ENCODE peak calls at places on chromosomes 13 and 19, in ten cellular contexts. One of them, this sample, is unnamed.

GRCh38 chr13:40576369-40576768 is 90.1 kb downstream of the FOXO1 start:
- DNase-seq in NCI-H1436: no peak
- DNase-seq in NB4: no peak
- DNase-seq in immature natural killer cell: no peak
- DNase-seq in NCI-H2029 treated with DMSO at 0.1 percent for 48 hours: no peak
- DNase-seq in NCI-H187: no peak
- DNase-seq in NCI-H526: no peak
- DNase-seq in fibroblast of the conjunctiva: no peak
- DNase-seq in stimulated activated CD4-positive, alpha-beta T cell treated with anti-CD3 and anti-CD28 coated beads, Interleukin-1b, Interleukin-23, amount 100 ng/mL, for 1 hour: no peak
- DNase-seq in NCI-H524 treated with DMSO at 0.1 percent for 48 hours: no peak
- DNase-seq in this sample: no peak

GRCh38 chr13:35866801-35867200 is 264.4 kb downstream of the DCLK1 start:
- DNase-seq in NCI-H187: no peak
- DNase-seq in fibroblast of the conjunctiva: no peak
- DNase-seq in immature natural killer cell: no peak
- DNase-seq in NB4: no peak
- DNase-seq in NCI-H1436: no peak
- DNase-seq in NCI-H526: no peak
- DNase-seq in stimulated activated CD4-positive, alpha-beta T cell treated with anti-CD3 and anti-CD28 coated beads, Interleukin-1b, Interleukin-23, amount 100 ng/mL, for 1 hour: no peak
- DNase-seq in NCI-H524 treated with DMSO at 0.1 percent for 48 hours: no peak
- DNase-seq in NCI-H2029 treated with DMSO at 0.1 percent for 48 hours: no peak
- DNase-seq in this sample: no peak

GRCh38 chr13:112057434-112057735 is 9.6 kb upstream of the SOX1 start:
- DNase-seq in fibroblast of the conjunctiva: no peak
- DNase-seq in NCI-H1436: no peak
- DNase-seq in NCI-H524 treated with DMSO at 0.1 percent for 48 hours: no peak
- DNase-seq in stimulated activated CD4-positive, alpha-beta T cell treated with anti-CD3 and anti-CD28 coated beads, Interleukin-1b, Interleukin-23, amount 100 ng/mL, for 1 hour: no peak
- DNase-seq in NCI-H526: no peak
- DNase-seq in NCI-H187: no peak
- DNase-seq in NCI-H2029 treated with DMSO at 0.1 percent for 48 hours: no peak
- DNase-seq in immature natural killer cell: no peak
- DNase-seq in NB4: no peak
- DNase-seq in this sample: no peak

GRCh38 chr13:109869312-109870237 is 83.2 kb upstream of the IRS2 start:
- DNase-seq in NCI-H526: peak; percentile 94
- DNase-seq in fibroblast of the conjunctiva: peak; percentile 47
- DNase-seq in NCI-H1436: peak; percentile 86
- DNase-seq in stimulated activated CD4-positive, alpha-beta T cell treated with anti-CD3 and anti-CD28 coated beads, Interleukin-1b, Interleukin-23, amount 100 ng/mL, for 1 hour: no peak
- DNase-seq in NB4: peak; percentile 52
- DNase-seq in NCI-H187: peak; percentile 95
- DNase-seq in NCI-H524 treated with DMSO at 0.1 percent for 48 hours: peak; percentile 66
- DNase-seq in immature natural killer cell: peak; percentile 11
- DNase-seq in NCI-H2029 treated with DMSO at 0.1 percent for 48 hours: peak; percentile 97
- DNase-seq in this sample: peak; percentile 98

GRCh38 chr19:5304486-5304885 is 36.1 kb downstream of the PTPRS start:
- DNase-seq in NB4: no peak
- DNase-seq in stimulated activated CD4-positive, alpha-beta T cell treated with anti-CD3 and anti-CD28 coated beads, Interleukin-1b, Interleukin-23, amount 100 ng/mL, for 1 hour: no peak
- DNase-seq in NCI-H526: no peak
- DNase-seq in immature natural killer cell: no peak
- DNase-seq in NCI-H187: no peak
- DNase-seq in NCI-H524 treated with DMSO at 0.1 percent for 48 hours: no peak
- DNase-seq in NCI-H2029 treated with DMSO at 0.1 percent for 48 hours: no peak
- DNase-seq in fibroblast of the conjunctiva: no peak
- DNase-seq in NCI-H1436: no peak
- DNase-seq in this sample: no peak

GRCh38 chr13:75870397-75870801 is 234.3 kb downstream of the LMO7 start:
- DNase-seq in NCI-H187: no peak
- DNase-seq in stimulated activated CD4-positive, alpha-beta T cell treated with anti-CD3 and anti-CD28 coated beads, Interleukin-1b, Interleukin-23, amount 100 ng/mL, for 1 hour: no peak
- DNase-seq in NCI-H526: peak; percentile 49
- DNase-seq in NCI-H2029 treated with DMSO at 0.1 percent for 48 hours: no peak
- DNase-seq in immature natural killer cell: peak; percentile 16
- DNase-seq in NCI-H524 treated with DMSO at 0.1 percent for 48 hours: no peak
- DNase-seq in NCI-H1436: peak; percentile 20
- DNase-seq in NB4: peak; percentile 33
- DNase-seq in fibroblast of the conjunctiva: no peak
- DNase-seq in this sample: no peak

GRCh38 chr13:110499621-110500281 is 61.8 kb downstream of the RAB20 start:
- DNase-seq in NCI-H1436: peak; percentile 41
- DNase-seq in NCI-H187: peak; percentile 91
- DNase-seq in immature natural killer cell: no peak
- DNase-seq in NCI-H526: peak; percentile 20
- DNase-seq in NB4: no peak
- DNase-seq in NCI-H2029 treated with DMSO at 0.1 percent for 48 hours: peak; percentile 99
- DNase-seq in NCI-H524 treated with DMSO at 0.1 percent for 48 hours: peak; percentile 92
- DNase-seq in fibroblast of the conjunctiva: no peak
- DNase-seq in stimulated activated CD4-positive, alpha-beta T cell treated with anti-CD3 and anti-CD28 coated beads, Interleukin-1b, Interleukin-23, amount 100 ng/mL, for 1 hour: no peak
- DNase-seq in this sample: peak; percentile 73

GRCh38 chr19:3821156-3821555 is 35.0 kb upstream of the MATK start:
- DNase-seq in NB4: no peak
- DNase-seq in NCI-H1436: no peak
- DNase-seq in NCI-H187: no peak
- DNase-seq in immature natural killer cell: no peak
- DNase-seq in NCI-H526: peak; percentile 53
- DNase-seq in NCI-H524 treated with DMSO at 0.1 percent for 48 hours: no peak
- DNase-seq in stimulated activated CD4-positive, alpha-beta T cell treated with anti-CD3 and anti-CD28 coated beads, Interleukin-1b, Interleukin-23, amount 100 ng/mL, for 1 hour: no peak
- DNase-seq in NCI-H2029 treated with DMSO at 0.1 percent for 48 hours: no peak
- DNase-seq in fibroblast of the conjunctiva: no peak
- DNase-seq in this sample: no peak

GRCh38 chr19:33403973-33404304 is 30.4 kb downstream of the CEBPG start:
- DNase-seq in NCI-H524 treated with DMSO at 0.1 percent for 48 hours: no peak
- DNase-seq in NCI-H1436: no peak
- DNase-seq in NCI-H2029 treated with DMSO at 0.1 percent for 48 hours: no peak
- DNase-seq in NB4: no peak
- DNase-seq in fibroblast of the conjunctiva: no peak
- DNase-seq in stimulated activated CD4-positive, alpha-beta T cell treated with anti-CD3 and anti-CD28 coated beads, Interleukin-1b, Interleukin-23, amount 100 ng/mL, for 1 hour: no peak
- DNase-seq in NCI-H187: no peak
- DNase-seq in immature natural killer cell: no peak
- DNase-seq in NCI-H526: no peak
- DNase-seq in this sample: no peak

GRCh38 chr13:68304287-68304893 is 1074.3 kb upstream of the PCDH9 start:
- DNase-seq in fibroblast of the conjunctiva: peak; percentile 27
- DNase-seq in NCI-H1436: no peak
- DNase-seq in immature natural killer cell: no peak
- DNase-seq in stimulated activated CD4-positive, alpha-beta T cell treated with anti-CD3 and anti-CD28 coated beads, Interleukin-1b, Interleukin-23, amount 100 ng/mL, for 1 hour: no peak
- DNase-seq in NCI-H526: peak; percentile 39
- DNase-seq in NCI-H187: no peak
- DNase-seq in NCI-H2029 treated with DMSO at 0.1 percent for 48 hours: no peak
- DNase-seq in NCI-H524 treated with DMSO at 0.1 percent for 48 hours: no peak
- DNase-seq in NB4: peak; percentile 39
- DNase-seq in this sample: no peak

GRCh38 chr19:7895565-7895964 is 7.3 kb downstream of the LRRC8E start:
- DNase-seq in NCI-H524 treated with DMSO at 0.1 percent for 48 hours: no peak
- DNase-seq in NCI-H526: no peak
- DNase-seq in NCI-H187: no peak
- DNase-seq in NB4: no peak
- DNase-seq in stimulated activated CD4-positive, alpha-beta T cell treated with anti-CD3 and anti-CD28 coated beads, Interleukin-1b, Interleukin-23, amount 100 ng/mL, for 1 hour: no peak
- DNase-seq in NCI-H1436: no peak
- DNase-seq in fibroblast of the conjunctiva: no peak
- DNase-seq in immature natural killer cell: no peak
- DNase-seq in NCI-H2029 treated with DMSO at 0.1 percent for 48 hours: no peak
- DNase-seq in this sample: no peak

GRCh38 chr13:99659234-99659633 is 158.0 kb downstream of the TM9SF2 start:
- DNase-seq in NB4: no peak
- DNase-seq in NCI-H526: no peak
- DNase-seq in NCI-H2029 treated with DMSO at 0.1 percent for 48 hours: no peak
- DNase-seq in fibroblast of the conjunctiva: no peak
- DNase-seq in NCI-H187: peak; percentile 52
- DNase-seq in NCI-H524 treated with DMSO at 0.1 percent for 48 hours: peak; percentile 73
- DNase-seq in NCI-H1436: peak; percentile 48
- DNase-seq in immature natural killer cell: no peak
- DNase-seq in stimulated activated CD4-positive, alpha-beta T cell treated with anti-CD3 and anti-CD28 coated beads, Interleukin-1b, Interleukin-23, amount 100 ng/mL, for 1 hour: no peak
- DNase-seq in this sample: no peak

GRCh38 chr19:31261651-31262331 is 87.4 kb downstream of the TSHZ3 start:
- DNase-seq in stimulated activated CD4-positive, alpha-beta T cell treated with anti-CD3 and anti-CD28 coated beads, Interleukin-1b, Interleukin-23, amount 100 ng/mL, for 1 hour: no peak
- DNase-seq in NCI-H524 treated with DMSO at 0.1 percent for 48 hours: no peak
- DNase-seq in fibroblast of the conjunctiva: no peak
- DNase-seq in NCI-H2029 treated with DMSO at 0.1 percent for 48 hours: no peak
- DNase-seq in immature natural killer cell: no peak
- DNase-seq in NB4: no peak
- DNase-seq in NCI-H187: no peak
- DNase-seq in NCI-H526: no peak
- DNase-seq in NCI-H1436: no peak
- DNase-seq in this sample: no peak

GRCh38 chr13:113044431-113045114 is 61.0 kb upstream of the F7 start:
- DNase-seq in NCI-H526: peak; percentile 67
- DNase-seq in NCI-H1436: no peak
- DNase-seq in NCI-H187: no peak
- DNase-seq in stimulated activated CD4-positive, alpha-beta T cell treated with anti-CD3 and anti-CD28 coated beads, Interleukin-1b, Interleukin-23, amount 100 ng/mL, for 1 hour: no peak
- DNase-seq in fibroblast of the conjunctiva: no peak
- DNase-seq in NCI-H2029 treated with DMSO at 0.1 percent for 48 hours: no peak
- DNase-seq in immature natural killer cell: no peak
- DNase-seq in NCI-H524 treated with DMSO at 0.1 percent for 48 hours: no peak
- DNase-seq in NB4: no peak
- DNase-seq in this sample: no peak

GRCh38 chr13:31050486-31051400 is 111.0 kb downstream of the HSPH1 start:
- DNase-seq in NCI-H187: no peak
- DNase-seq in NCI-H2029 treated with DMSO at 0.1 percent for 48 hours: no peak
- DNase-seq in immature natural killer cell: no peak
- DNase-seq in NCI-H524 treated with DMSO at 0.1 percent for 48 hours: no peak
- DNase-seq in fibroblast of the conjunctiva: no peak
- DNase-seq in NCI-H526: no peak
- DNase-seq in stimulated activated CD4-positive, alpha-beta T cell treated with anti-CD3 and anti-CD28 coated beads, Interleukin-1b, Interleukin-23, amount 100 ng/mL, for 1 hour: no peak
- DNase-seq in NCI-H1436: no peak
- DNase-seq in NB4: no peak
- DNase-seq in this sample: no peak

GRCh38 chr13:99977912-99978780 is 3.4 kb upstream of the ZIC2 start:
- DNase-seq in NB4: peak; percentile 49
- DNase-seq in stimulated activated CD4-positive, alpha-beta T cell treated with anti-CD3 and anti-CD28 coated beads, Interleukin-1b, Interleukin-23, amount 100 ng/mL, for 1 hour: no peak
- DNase-seq in NCI-H2029 treated with DMSO at 0.1 percent for 48 hours: no peak
- DNase-seq in fibroblast of the conjunctiva: no peak
- DNase-seq in NCI-H187: no peak
- DNase-seq in NCI-H1436: no peak
- DNase-seq in NCI-H526: no peak
- DNase-seq in NCI-H524 treated with DMSO at 0.1 percent for 48 hours: no peak
- DNase-seq in immature natural killer cell: no peak
- DNase-seq in this sample: no peak

GRCh38 chr19:1762243-1763140 is 9.2 kb downstream of the ONECUT3 start:
- DNase-seq in NCI-H2029 treated with DMSO at 0.1 percent for 48 hours: no peak
- DNase-seq in stimulated activated CD4-positive, alpha-beta T cell treated with anti-CD3 and anti-CD28 coated beads, Interleukin-1b, Interleukin-23, amount 100 ng/mL, for 1 hour: no peak
- DNase-seq in NCI-H187: no peak
- DNase-seq in fibroblast of the conjunctiva: no peak
- DNase-seq in NCI-H1436: no peak
- DNase-seq in NCI-H526: no peak
- DNase-seq in NB4: no peak
- DNase-seq in NCI-H524 treated with DMSO at 0.1 percent for 48 hours: no peak
- DNase-seq in immature natural killer cell: no peak
- DNase-seq in this sample: no peak

GRCh38 chr19:576768-577438 is 4.5 kb downstream of the BSG start:
- DNase-seq in immature natural killer cell: no peak
- DNase-seq in NCI-H524 treated with DMSO at 0.1 percent for 48 hours: no peak
- DNase-seq in NCI-H187: no peak
- DNase-seq in NCI-H2029 treated with DMSO at 0.1 percent for 48 hours: no peak
- DNase-seq in NCI-H1436: no peak
- DNase-seq in NCI-H526: no peak
- DNase-seq in NB4: no peak
- DNase-seq in stimulated activated CD4-positive, alpha-beta T cell treated with anti-CD3 and anti-CD28 coated beads, Interleukin-1b, Interleukin-23, amount 100 ng/mL, for 1 hour: no peak
- DNase-seq in fibroblast of the conjunctiva: no peak
- DNase-seq in this sample: no peak

GRCh38 chr19:52935434-52935833 is 12.2 kb upstream of the ZNF888 start:
- DNase-seq in NCI-H187: no peak
- DNase-seq in NCI-H524 treated with DMSO at 0.1 percent for 48 hours: no peak
- DNase-seq in NCI-H1436: no peak
- DNase-seq in stimulated activated CD4-positive, alpha-beta T cell treated with anti-CD3 and anti-CD28 coated beads, Interleukin-1b, Interleukin-23, amount 100 ng/mL, for 1 hour: no peak
- DNase-seq in NCI-H526: no peak
- DNase-seq in NB4: peak; percentile 83
- DNase-seq in NCI-H2029 treated with DMSO at 0.1 percent for 48 hours: no peak
- DNase-seq in fibroblast of the conjunctiva: no peak
- DNase-seq in immature natural killer cell: peak; percentile 10
- DNase-seq in this sample: no peak

GRCh38 chr13:23822252-23822824 is 66.9 kb downstream of the MIPEP start:
- DNase-seq in NCI-H187: no peak
- DNase-seq in stimulated activated CD4-positive, alpha-beta T cell treated with anti-CD3 and anti-CD28 coated beads, Interleukin-1b, Interleukin-23, amount 100 ng/mL, for 1 hour: no peak
- DNase-seq in NCI-H526: no peak
- DNase-seq in NB4: no peak
- DNase-seq in immature natural killer cell: no peak
- DNase-seq in NCI-H1436: no peak
- DNase-seq in NCI-H2029 treated with DMSO at 0.1 percent for 48 hours: no peak
- DNase-seq in fibroblast of the conjunctiva: no peak
- DNase-seq in NCI-H524 treated with DMSO at 0.1 percent for 48 hours: no peak
- DNase-seq in this sample: no peak

GRCh38 chr13:98307744-98308524 is 130.9 kb upstream of the RNF113B start:
- DNase-seq in NCI-H526: no peak
- DNase-seq in immature natural killer cell: no peak
- DNase-seq in NCI-H187: no peak
- DNase-seq in NCI-H2029 treated with DMSO at 0.1 percent for 48 hours: no peak
- DNase-seq in NCI-H1436: no peak
- DNase-seq in stimulated activated CD4-positive, alpha-beta T cell treated with anti-CD3 and anti-CD28 coated beads, Interleukin-1b, Interleukin-23, amount 100 ng/mL, for 1 hour: no peak
- DNase-seq in NB4: no peak
- DNase-seq in NCI-H524 treated with DMSO at 0.1 percent for 48 hours: no peak
- DNase-seq in fibroblast of the conjunctiva: no peak
- DNase-seq in this sample: no peak

GRCh38 chr19:2714531-2715269 is 6.5 kb downstream of the DIRAS1 start:
- DNase-seq in NCI-H524 treated with DMSO at 0.1 percent for 48 hours: no peak
- DNase-seq in immature natural killer cell: no peak
- DNase-seq in fibroblast of the conjunctiva: no peak
- DNase-seq in NCI-H187: no peak
- DNase-seq in NCI-H2029 treated with DMSO at 0.1 percent for 48 hours: no peak
- DNase-seq in stimulated activated CD4-positive, alpha-beta T cell treated with anti-CD3 and anti-CD28 coated beads, Interleukin-1b, Interleukin-23, amount 100 ng/mL, for 1 hour: no peak
- DNase-seq in NB4: no peak
- DNase-seq in NCI-H1436: no peak
- DNase-seq in NCI-H526: no peak
- DNase-seq in this sample: no peak

GRCh38 chr19:27975419-27976005 is 1237.4 kb downstream of the UQCRFS1 start:
- DNase-seq in NCI-H526: no peak
- DNase-seq in NB4: no peak
- DNase-seq in stimulated activated CD4-positive, alpha-beta T cell treated with anti-CD3 and anti-CD28 coated beads, Interleukin-1b, Interleukin-23, amount 100 ng/mL, for 1 hour: no peak
- DNase-seq in immature natural killer cell: no peak
- DNase-seq in NCI-H1436: no peak
- DNase-seq in NCI-H187: no peak
- DNase-seq in NCI-H524 treated with DMSO at 0.1 percent for 48 hours: no peak
- DNase-seq in NCI-H2029 treated with DMSO at 0.1 percent for 48 hours: no peak
- DNase-seq in fibroblast of the conjunctiva: no peak
- DNase-seq in this sample: no peak

GRCh38 chr13:60511637-60512036 is 114.6 kb downstream of the TDRD3 start:
- DNase-seq in NCI-H2029 treated with DMSO at 0.1 percent for 48 hours: no peak
- DNase-seq in NCI-H1436: no peak
- DNase-seq in NCI-H526: peak; percentile 50
- DNase-seq in fibroblast of the conjunctiva: no peak
- DNase-seq in NCI-H187: no peak
- DNase-seq in stimulated activated CD4-positive, alpha-beta T cell treated with anti-CD3 and anti-CD28 coated beads, Interleukin-1b, Interleukin-23, amount 100 ng/mL, for 1 hour: no peak
- DNase-seq in immature natural killer cell: no peak
- DNase-seq in NB4: no peak
- DNase-seq in NCI-H524 treated with DMSO at 0.1 percent for 48 hours: no peak
- DNase-seq in this sample: no peak

GRCh38 chr19:41960973-41961372 is 1.9 kb upstream of the RABAC1 start:
- DNase-seq in stimulated activated CD4-positive, alpha-beta T cell treated with anti-CD3 and anti-CD28 coated beads, Interleukin-1b, Interleukin-23, amount 100 ng/mL, for 1 hour: no peak
- DNase-seq in NCI-H526: no peak
- DNase-seq in NCI-H1436: no peak
- DNase-seq in NCI-H2029 treated with DMSO at 0.1 percent for 48 hours: no peak
- DNase-seq in NB4: peak; percentile 43
- DNase-seq in fibroblast of the conjunctiva: no peak
- DNase-seq in NCI-H187: no peak
- DNase-seq in NCI-H524 treated with DMSO at 0.1 percent for 48 hours: no peak
- DNase-seq in immature natural killer cell: no peak
- DNase-seq in this sample: no peak

GRCh38 chr13:105442941-105443340 is 1092.5 kb downstream of the EFNB2 start:
- DNase-seq in fibroblast of the conjunctiva: peak; percentile 98
- DNase-seq in NCI-H524 treated with DMSO at 0.1 percent for 48 hours: no peak
- DNase-seq in NCI-H187: no peak
- DNase-seq in NB4: no peak
- DNase-seq in NCI-H1436: peak; percentile 32
- DNase-seq in NCI-H2029 treated with DMSO at 0.1 percent for 48 hours: no peak
- DNase-seq in NCI-H526: no peak
- DNase-seq in stimulated activated CD4-positive, alpha-beta T cell treated with anti-CD3 and anti-CD28 coated beads, Interleukin-1b, Interleukin-23, amount 100 ng/mL, for 1 hour: no peak
- DNase-seq in immature natural killer cell: no peak
- DNase-seq in this sample: no peak

GRCh38 chr13:58712191-58712590 is 1080.6 kb downstream of the PCDH17 start:
- DNase-seq in NCI-H526: no peak
- DNase-seq in NCI-H187: no peak
- DNase-seq in immature natural killer cell: no peak
- DNase-seq in fibroblast of the conjunctiva: no peak
- DNase-seq in NB4: no peak
- DNase-seq in NCI-H1436: no peak
- DNase-seq in stimulated activated CD4-positive, alpha-beta T cell treated with anti-CD3 and anti-CD28 coated beads, Interleukin-1b, Interleukin-23, amount 100 ng/mL, for 1 hour: no peak
- DNase-seq in NCI-H2029 treated with DMSO at 0.1 percent for 48 hours: no peak
- DNase-seq in NCI-H524 treated with DMSO at 0.1 percent for 48 hours: no peak
- DNase-seq in this sample: peak; percentile 40

GRCh38 chr19:51274037-51274370 is 23.1 kb downstream of the SIGLECL1 start:
- DNase-seq in NCI-H526: no peak
- DNase-seq in fibroblast of the conjunctiva: no peak
- DNase-seq in NCI-H2029 treated with DMSO at 0.1 percent for 48 hours: no peak
- DNase-seq in NCI-H1436: no peak
- DNase-seq in NCI-H187: no peak
- DNase-seq in NB4: no peak
- DNase-seq in immature natural killer cell: no peak
- DNase-seq in NCI-H524 treated with DMSO at 0.1 percent for 48 hours: no peak
- DNase-seq in stimulated activated CD4-positive, alpha-beta T cell treated with anti-CD3 and anti-CD28 coated beads, Interleukin-1b, Interleukin-23, amount 100 ng/mL, for 1 hour: no peak
- DNase-seq in this sample: no peak